ENCODE peak calls at places on chromosomes 16 and 17, in five cellular contexts. O is kidney epithelial cell; L is K562; M is effector memory CD4-positive, alpha-beta T cell; X is psoas muscle. Q is an unnamed sample.
A peak's percentile ranks its signal among the peaks of the same experiment; 100 is the strongest.

GRCh38 chr17:57138956-57139576 is 54.0 kb downstream of the AKAP1 start:
- DNase-seq in M (no peak), L (no peak), X (no peak), O (no peak), Q (no peak)

GRCh38 chr17:44280383-44280782 is 12.4 kb upstream of the SLC4A1 start:
- DNase-seq in M (no peak), L (no peak), X (no peak), O (no peak), Q (no peak)

GRCh38 chr16:4317471-4318170 is 1.8 kb downstream of the GLIS2 start:
- DNase-seq in M (no peak), X (no peak), O (no peak), L (no peak), Q (no peak)

GRCh38 chr16:49417354-49417753 is 43.8 kb downstream of the C16orf78 start:
- DNase-seq in M (no peak), X (no peak), O (no peak), L (no peak), Q (no peak)

GRCh38 chr17:17347234-17347955 is 44.2 kb downstream of the NT5M start:
- DNase-seq in L (no peak), X (no peak), M (no peak), O (no peak), Q (peak; percentile 37)

GRCh38 chr17:56707312-56708219 is 114.1 kb downstream of the NOG start:
- DNase-seq in X (no peak), O (no peak), L (no peak), M (no peak), Q (peak; percentile 61)

GRCh38 chr16:16120382-16121184 is 102.7 kb downstream of the ABCC6 start:
- DNase-seq in M (no peak), X (peak; percentile 27), O (no peak), L (peak; percentile 82), Q (no peak)

GRCh38 chr17:73187203-73187769 is 5.6 kb upstream of the COG1 start:
- DNase-seq in O (no peak), X (no peak), L (no peak), M (no peak), Q (no peak)

GRCh38 chr17:7015587-7016020 is 3.2 kb downstream of the RNASEK start:
- DNase-seq in M (no peak), X (no peak), L (no peak), O (no peak), Q (no peak)

GRCh38 chr16:29876578-29877249 is 13.7 kb upstream of the CDIPT start:
- DNase-seq in L (peak; percentile 72), X (no peak), O (no peak), M (no peak), Q (peak; percentile 91)

GRCh38 chr16:88303405-88303804 is 79.4 kb upstream of the ZNF469 start:
- DNase-seq in M (no peak), O (no peak), X (no peak), L (no peak), Q (no peak)

GRCh38 chr17:48542956-48543853 is 1.7 kb downstream of the HOXB2 start:
- DNase-seq in L (peak; percentile 64), X (peak; percentile 62), M (no peak), O (no peak), Q (peak; percentile 87)

GRCh38 chr17:74798239-74798707 is 22.1 kb upstream of the NAT9 start:
- DNase-seq in X (no peak), M (no peak), O (no peak), L (no peak), Q (no peak)

GRCh38 chr16:55711959-55712876 is 56.4 kb downstream of the SLC6A2 start:
- DNase-seq in L (peak; percentile 66), X (peak; percentile 51), O (peak; percentile 14), M (peak; percentile 8), Q (peak; percentile 65)

GRCh38 chr17:59107306-59107670 is 608 bp upstream of the TRIM37 start:
- DNase-seq in L (no peak), M (no peak), O (no peak), X (no peak), Q (no peak)

GRCh38 chr17:32783602-32784001 is 93.3 kb downstream of the MYO1D start:
- DNase-seq in X (no peak), M (no peak), L (peak; percentile 49), O (peak; percentile 23), Q (peak; percentile 36)

GRCh38 chr16:81353895-81354294 is 39.1 kb downstream of the GAN start:
- DNase-seq in X (no peak), O (no peak), L (no peak), M (no peak), Q (no peak)

GRCh38 chr17:80941743-80942211 is 49.9 kb upstream of the CHMP6 start:
- DNase-seq in X (no peak), O (no peak), L (no peak), M (no peak), Q (no peak)

GRCh38 chr16:17149904-17150483 is 320.8 kb downstream of the XYLT1 start:
- DNase-seq in L (no peak), M (no peak), X (no peak), O (no peak), Q (no peak)

GRCh38 chr16:56145369-56145768 is 45.9 kb upstream of the GNAO1 start:
- DNase-seq in O (no peak), M (no peak), X (no peak), L (no peak), Q (no peak)

GRCh38 chr16:85086347-85087291 is 25.7 kb downstream of the CIBAR2 start:
- DNase-seq in M (peak; percentile 43), L (peak; percentile 82), X (peak; percentile 75), O (no peak), Q (peak; percentile 95)

GRCh38 chr16:30473231-30474061 is 904 bp downstream of the ITGAL start:
- DNase-seq in O (no peak), M (peak; percentile 28), X (no peak), L (no peak), Q (peak; percentile 48)

GRCh38 chr16:1929105-1929504 is 10.9 kb upstream of the HS3ST6 start:
- DNase-seq in M (no peak), L (peak; percentile 62), X (no peak), O (no peak), Q (peak; percentile 89)

GRCh38 chr17:80855968-80856862 is 135.4 kb upstream of the CHMP6 start:
- DNase-seq in X (peak; percentile 82), L (peak; percentile 75), M (peak; percentile 28), O (peak; percentile 87), Q (no peak)

GRCh38 chr17:82520041-82520910 is 744 bp downstream of the FOXK2 start:
- DNase-seq in L (peak; percentile 49), M (no peak), O (no peak), X (peak; percentile 41), Q (peak; percentile 83)

GRCh38 chr17:37039269-37039668 is 90.5 kb downstream of the AATF start:
- DNase-seq in L (no peak), O (no peak), X (no peak), M (no peak), Q (no peak)

GRCh38 chr16:15856901-15857778 is at the start of gene MYH11:
- DNase-seq in O (no peak), X (no peak), M (no peak), L (peak; percentile 46), Q (peak; percentile 87)

GRCh38 chr16:56671706-56672105 is 2.1 kb downstream of the MT1H start:
- DNase-seq in M (no peak), O (no peak), X (no peak), L (no peak), Q (no peak)

GRCh38 chr17:8186787-8187516 is 3.0 kb downstream of the BORCS6 start:
- DNase-seq in O (peak; percentile 72), M (peak; percentile 75), L (peak; percentile 47), X (peak; percentile 87), Q (peak; percentile 85)

GRCh38 chr17:32386844-32387243 is 36.9 kb downstream of the ZNF207 start:
- DNase-seq in M (no peak), O (no peak), L (no peak), X (no peak), Q (no peak)

GRCh38 chr17:34163681-34164080 is 91.4 kb upstream of the CCL2 start:
- DNase-seq in O (no peak), M (no peak), L (peak; percentile 17), X (no peak), Q (peak; percentile 52)

GRCh38 chr17:71975331-71975801 is 145.5 kb upstream of the SOX9 start:
- DNase-seq in L (no peak), M (no peak), O (no peak), X (peak; percentile 68), Q (peak; percentile 19)

GRCh38 chr17:35144840-35145239 is 2.7 kb upstream of the NLE1 start:
- DNase-seq in O (no peak), L (no peak), M (no peak), X (no peak), Q (no peak)

GRCh38 chr17:76179496-76180467 is 38.7 kb upstream of the FOXJ1 start:
- DNase-seq in X (no peak), L (peak; percentile 41), O (no peak), M (no peak), Q (no peak)

GRCh38 chr17:76645481-76645880 is 1.9 kb upstream of the ST6GALNAC1 start:
- DNase-seq in O (no peak), X (no peak), M (no peak), L (no peak), Q (no peak)

DNA sequence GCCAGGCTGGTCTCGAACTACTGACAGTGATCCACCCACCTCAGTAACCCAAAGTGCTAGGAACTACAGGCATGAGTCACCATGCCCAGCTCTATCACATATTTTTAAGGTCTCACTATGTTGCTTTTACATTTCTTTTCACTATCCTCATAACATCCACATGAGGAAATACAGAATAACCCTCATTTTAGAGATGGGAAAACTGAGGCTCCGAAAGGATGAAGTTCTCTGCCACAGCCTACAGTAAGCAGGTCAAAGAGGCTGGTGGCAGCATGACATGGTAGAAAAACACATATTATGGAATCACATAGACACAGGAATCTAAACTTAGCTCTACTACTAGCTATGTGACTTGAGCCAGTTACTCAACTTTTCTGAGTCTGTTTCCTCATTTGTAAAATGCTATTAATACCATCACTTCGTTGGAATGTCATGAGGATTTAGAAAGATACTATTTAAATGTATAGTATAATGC is 32.2 kb downstream of the APPBP2 start:
- DNase-seq in X (no peak), M (no peak), L (no peak), O (no peak), Q (no peak)
- H3K36me3 ChIP-seq in X (peaks cover 80% of the 10 kb centered on the region), M (peaks cover 50% of the 10 kb centered on the region), L (peaks cover 55% of the 10 kb centered on the region), O (peaks cover 3% of the 10 kb centered on the region), Q (peaks cover 14% of the 10 kb centered on the region)

GRCh38 chr17:50529849-50530248 is 2.7 kb upstream of the EPN3 start:
- DNase-seq in L (no peak), O (no peak), M (no peak), X (no peak), Q (no peak)
- H3K27me3 ChIP-seq in L (peaks cover 52% of the 10 kb centered on the region), O (peaks cover 21% of the 10 kb centered on the region), M (peaks cover 29% of the 10 kb centered on the region), X (peaks cover 29% of the 10 kb centered on the region), Q (peaks cover 30% of the 10 kb centered on the region)

GRCh38 chr17:47204722-47205418 is 4.3 kb upstream of the MYL4 start:
- DNase-seq in O (no peak), X (peak; percentile 29), L (no peak), M (no peak), Q (no peak)
- H3K4me3 ChIP-seq in O (no peak overlapping the region), X (peak overlapping the region; percentile 51), L (no peak overlapping the region), M (peak overlapping the region; percentile 20), Q (no peak overlapping the region)

DNA sequence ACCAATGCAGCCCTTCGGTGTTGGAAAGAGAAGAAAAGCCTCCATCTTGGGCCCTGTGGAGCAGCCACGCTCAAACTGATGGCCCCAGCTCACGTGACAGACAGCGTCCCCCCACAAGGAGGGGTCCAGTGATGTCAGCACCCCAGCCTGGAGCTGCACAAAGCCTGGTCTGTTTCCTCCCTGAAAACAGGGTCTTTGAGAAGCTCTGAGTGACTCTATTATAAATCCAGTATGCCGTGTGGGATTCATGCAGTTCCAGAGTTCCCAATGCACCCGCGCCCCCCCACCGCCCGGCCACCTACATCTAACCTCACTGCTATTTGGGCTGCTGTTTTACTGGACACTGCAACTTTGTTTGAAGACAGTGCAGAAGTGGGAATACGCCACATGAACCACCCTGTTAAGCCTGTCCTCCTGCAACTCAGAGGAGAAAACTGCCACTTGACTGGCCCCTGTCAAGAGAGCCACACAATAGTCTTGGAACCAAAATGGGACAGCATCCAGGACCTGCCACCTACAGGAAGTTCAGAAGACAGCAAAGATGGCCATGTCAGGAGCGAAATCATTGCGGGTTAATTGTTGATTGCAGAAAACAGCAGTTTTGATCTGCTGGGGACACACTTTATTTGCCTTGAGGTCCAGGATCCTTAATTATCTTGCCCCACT is 33.1 kb downstream of the PMP22 start:
- DNase-seq in X (no peak), M (no peak), L (no peak), O (no peak), Q (no peak)
- H3K36me3 ChIP-seq in X (peaks cover 79% of the 10 kb centered on the region), M (no peaks in the 10 kb centered on the region), L (peaks cover 10% of the 10 kb centered on the region), O (no peaks in the 10 kb centered on the region), Q (no peaks in the 10 kb centered on the region)